ENCODE peak calls at places on chromosome 13, in seven cellular contexts. One of them, this sample, is unnamed.

GRCh38 chr13:27125357-27126282 is 46.0 kb downstream of the USP12 start:
- DNase-seq in T-helper 1 cell: no peak
- DNase-seq in KBM-7: no peak
- DNase-seq in heart right ventricle: no peak
- DNase-seq in mesendoderm: peak
- DNase-seq in neural progenitor cell: no peak
- DNase-seq in natural killer cell treated with Interleukin-12 subunit alpha and Interleukin-12 subunit beta and Interleukin-15 and Interleukin-18, amount 100 ng/mL, for 72 hours: no peak
- DNase-seq in this sample: no peak

GRCh38 chr13:49219647-49220034 is 497 bp upstream of the MLNR start:
- DNase-seq in T-helper 1 cell: no peak
- DNase-seq in KBM-7: no peak
- DNase-seq in heart right ventricle: no peak
- DNase-seq in mesendoderm: no peak
- DNase-seq in neural progenitor cell: no peak
- DNase-seq in natural killer cell treated with Interleukin-12 subunit alpha and Interleukin-12 subunit beta and Interleukin-15 and Interleukin-18, amount 100 ng/mL, for 72 hours: no peak
- DNase-seq in this sample: no peak

GRCh38 chr13:75399168-75399878 is 82.6 kb downstream of the TBC1D4 start:
- DNase-seq in T-helper 1 cell: no peak
- DNase-seq in KBM-7: no peak
- DNase-seq in heart right ventricle: no peak
- DNase-seq in mesendoderm: no peak
- DNase-seq in neural progenitor cell: no peak
- DNase-seq in natural killer cell treated with Interleukin-12 subunit alpha and Interleukin-12 subunit beta and Interleukin-15 and Interleukin-18, amount 100 ng/mL, for 72 hours: no peak
- DNase-seq in this sample: no peak

GRCh38 chr13:30690282-30691188 is 44.8 kb upstream of the ALOX5AP start:
- DNase-seq in T-helper 1 cell: peak
- DNase-seq in KBM-7: no peak
- DNase-seq in heart right ventricle: peak
- DNase-seq in mesendoderm: peak
- DNase-seq in neural progenitor cell: no peak
- DNase-seq in natural killer cell treated with Interleukin-12 subunit alpha and Interleukin-12 subunit beta and Interleukin-15 and Interleukin-18, amount 100 ng/mL, for 72 hours: no peak
- DNase-seq in this sample: no peak

GRCh38 chr13:99813346-99814095 is 158.0 kb downstream of the ZIC5 start:
- DNase-seq in T-helper 1 cell: no peak
- DNase-seq in KBM-7: no peak
- DNase-seq in heart right ventricle: no peak
- DNase-seq in mesendoderm: no peak
- DNase-seq in neural progenitor cell: no peak
- DNase-seq in natural killer cell treated with Interleukin-12 subunit alpha and Interleukin-12 subunit beta and Interleukin-15 and Interleukin-18, amount 100 ng/mL, for 72 hours: no peak
- DNase-seq in this sample: no peak

GRCh38 chr13:112791662-112792440 is 102.0 kb downstream of the ATP11A start:
- DNase-seq in T-helper 1 cell: no peak
- DNase-seq in KBM-7: no peak
- DNase-seq in heart right ventricle: no peak
- DNase-seq in mesendoderm: peak
- DNase-seq in neural progenitor cell: no peak
- DNase-seq in natural killer cell treated with Interleukin-12 subunit alpha and Interleukin-12 subunit beta and Interleukin-15 and Interleukin-18, amount 100 ng/mL, for 72 hours: no peak
- DNase-seq in this sample: no peak

GRCh38 chr13:43698743-43699142 is 88.0 kb downstream of the ENOX1 start:
- DNase-seq in T-helper 1 cell: no peak
- DNase-seq in KBM-7: no peak
- DNase-seq in heart right ventricle: no peak
- DNase-seq in mesendoderm: no peak
- DNase-seq in neural progenitor cell: no peak
- DNase-seq in natural killer cell treated with Interleukin-12 subunit alpha and Interleukin-12 subunit beta and Interleukin-15 and Interleukin-18, amount 100 ng/mL, for 72 hours: no peak
- DNase-seq in this sample: no peak

GRCh38 chr13:52868190-52868589 is 19.8 kb upstream of the PCDH8 start:
- DNase-seq in T-helper 1 cell: peak
- DNase-seq in KBM-7: no peak
- DNase-seq in heart right ventricle: no peak
- DNase-seq in mesendoderm: no peak
- DNase-seq in neural progenitor cell: no peak
- DNase-seq in natural killer cell treated with Interleukin-12 subunit alpha and Interleukin-12 subunit beta and Interleukin-15 and Interleukin-18, amount 100 ng/mL, for 72 hours: no peak
- DNase-seq in this sample: no peak

GRCh38 chr13:76888421-76888820 is 2.2 kb upstream of the KCTD12 start:
- DNase-seq in T-helper 1 cell: no peak
- DNase-seq in KBM-7: no peak
- DNase-seq in heart right ventricle: no peak
- DNase-seq in mesendoderm: no peak
- DNase-seq in neural progenitor cell: no peak
- DNase-seq in natural killer cell treated with Interleukin-12 subunit alpha and Interleukin-12 subunit beta and Interleukin-15 and Interleukin-18, amount 100 ng/mL, for 72 hours: no peak
- DNase-seq in this sample: no peak

GRCh38 chr13:51829236-51829899 is 15.6 kb downstream of the TMEM272 start:
- DNase-seq in T-helper 1 cell: no peak
- DNase-seq in KBM-7: no peak
- DNase-seq in heart right ventricle: no peak
- DNase-seq in mesendoderm: no peak
- DNase-seq in neural progenitor cell: no peak
- DNase-seq in natural killer cell treated with Interleukin-12 subunit alpha and Interleukin-12 subunit beta and Interleukin-15 and Interleukin-18, amount 100 ng/mL, for 72 hours: no peak
- DNase-seq in this sample: peak

GRCh38 chr13:109572389-109572788 is 214.0 kb downstream of the IRS2 start:
- DNase-seq in T-helper 1 cell: no peak
- DNase-seq in KBM-7: no peak
- DNase-seq in heart right ventricle: no peak
- DNase-seq in mesendoderm: no peak
- DNase-seq in neural progenitor cell: no peak
- DNase-seq in natural killer cell treated with Interleukin-12 subunit alpha and Interleukin-12 subunit beta and Interleukin-15 and Interleukin-18, amount 100 ng/mL, for 72 hours: no peak
- DNase-seq in this sample: no peak

GRCh38 chr13:112955271-112955937 is 13.6 kb upstream of the MCF2L start:
- DNase-seq in T-helper 1 cell: no peak
- DNase-seq in KBM-7: no peak
- DNase-seq in heart right ventricle: no peak
- DNase-seq in mesendoderm: no peak
- DNase-seq in neural progenitor cell: no peak
- DNase-seq in natural killer cell treated with Interleukin-12 subunit alpha and Interleukin-12 subunit beta and Interleukin-15 and Interleukin-18, amount 100 ng/mL, for 72 hours: no peak
- DNase-seq in this sample: no peak

GRCh38 chr13:26914624-26915023 is 154.0 kb upstream of the GPR12 start:
- DNase-seq in T-helper 1 cell: peak
- DNase-seq in KBM-7: peak
- DNase-seq in heart right ventricle: no peak
- DNase-seq in mesendoderm: no peak
- DNase-seq in neural progenitor cell: no peak
- DNase-seq in natural killer cell treated with Interleukin-12 subunit alpha and Interleukin-12 subunit beta and Interleukin-15 and Interleukin-18, amount 100 ng/mL, for 72 hours: no peak
- DNase-seq in this sample: no peak

GRCh38 chr13:22696433-22696832 is 484.3 kb upstream of the SGCG start:
- DNase-seq in T-helper 1 cell: no peak
- DNase-seq in KBM-7: no peak
- DNase-seq in heart right ventricle: no peak
- DNase-seq in mesendoderm: no peak
- DNase-seq in neural progenitor cell: no peak
- DNase-seq in natural killer cell treated with Interleukin-12 subunit alpha and Interleukin-12 subunit beta and Interleukin-15 and Interleukin-18, amount 100 ng/mL, for 72 hours: no peak
- DNase-seq in this sample: no peak

GRCh38 chr13:103671547-103671946 is 605.3 kb upstream of the SLC10A2 start:
- DNase-seq in T-helper 1 cell: no peak
- DNase-seq in KBM-7: no peak
- DNase-seq in heart right ventricle: no peak
- DNase-seq in mesendoderm: peak
- DNase-seq in neural progenitor cell: no peak
- DNase-seq in natural killer cell treated with Interleukin-12 subunit alpha and Interleukin-12 subunit beta and Interleukin-15 and Interleukin-18, amount 100 ng/mL, for 72 hours: no peak
- DNase-seq in this sample: no peak

GRCh38 chr13:62019858-62020257 is 604.2 kb upstream of the PCDH20 start:
- DNase-seq in T-helper 1 cell: no peak
- DNase-seq in KBM-7: peak
- DNase-seq in heart right ventricle: no peak
- DNase-seq in mesendoderm: no peak
- DNase-seq in neural progenitor cell: no peak
- DNase-seq in natural killer cell treated with Interleukin-12 subunit alpha and Interleukin-12 subunit beta and Interleukin-15 and Interleukin-18, amount 100 ng/mL, for 72 hours: no peak
- DNase-seq in this sample: no peak

GRCh38 chr13:73223372-73223781 is 164.6 kb downstream of the KLF5 start:
- DNase-seq in T-helper 1 cell: peak
- DNase-seq in KBM-7: no peak
- DNase-seq in heart right ventricle: no peak
- DNase-seq in mesendoderm: no peak
- DNase-seq in neural progenitor cell: no peak
- DNase-seq in natural killer cell treated with Interleukin-12 subunit alpha and Interleukin-12 subunit beta and Interleukin-15 and Interleukin-18, amount 100 ng/mL, for 72 hours: no peak
- DNase-seq in this sample: no peak

GRCh38 chr13:83568019-83568418 is 314.3 kb downstream of the SLITRK1 start:
- DNase-seq in T-helper 1 cell: no peak
- DNase-seq in KBM-7: no peak
- DNase-seq in heart right ventricle: no peak
- DNase-seq in mesendoderm: no peak
- DNase-seq in neural progenitor cell: no peak
- DNase-seq in natural killer cell treated with Interleukin-12 subunit alpha and Interleukin-12 subunit beta and Interleukin-15 and Interleukin-18, amount 100 ng/mL, for 72 hours: no peak
- DNase-seq in this sample: no peak

GRCh38 chr13:76828316-76828741 is 57.9 kb downstream of the KCTD12 start:
- DNase-seq in T-helper 1 cell: peak
- DNase-seq in KBM-7: no peak
- DNase-seq in heart right ventricle: no peak
- DNase-seq in mesendoderm: no peak
- DNase-seq in neural progenitor cell: no peak
- DNase-seq in natural killer cell treated with Interleukin-12 subunit alpha and Interleukin-12 subunit beta and Interleukin-15 and Interleukin-18, amount 100 ng/mL, for 72 hours: no peak
- DNase-seq in this sample: no peak

GRCh38 chr13:32033744-32034143 is 2.2 kb downstream of the FRY start:
- DNase-seq in T-helper 1 cell: no peak
- DNase-seq in KBM-7: no peak
- DNase-seq in heart right ventricle: no peak
- DNase-seq in mesendoderm: no peak
- DNase-seq in neural progenitor cell: no peak
- DNase-seq in natural killer cell treated with Interleukin-12 subunit alpha and Interleukin-12 subunit beta and Interleukin-15 and Interleukin-18, amount 100 ng/mL, for 72 hours: no peak
- DNase-seq in this sample: no peak

GRCh38 chr13:48437381-48437780 is 24.5 kb upstream of the LPAR6 start:
- DNase-seq in T-helper 1 cell: no peak
- DNase-seq in KBM-7: no peak
- DNase-seq in heart right ventricle: peak
- DNase-seq in mesendoderm: no peak
- DNase-seq in neural progenitor cell: no peak
- DNase-seq in natural killer cell treated with Interleukin-12 subunit alpha and Interleukin-12 subunit beta and Interleukin-15 and Interleukin-18, amount 100 ng/mL, for 72 hours: no peak
- DNase-seq in this sample: no peak

GRCh38 chr13:39405107-39405506 is 197.9 kb downstream of the LHFPL6 start:
- DNase-seq in T-helper 1 cell: no peak
- DNase-seq in KBM-7: no peak
- DNase-seq in heart right ventricle: no peak
- DNase-seq in mesendoderm: no peak
- DNase-seq in neural progenitor cell: no peak
- DNase-seq in natural killer cell treated with Interleukin-12 subunit alpha and Interleukin-12 subunit beta and Interleukin-15 and Interleukin-18, amount 100 ng/mL, for 72 hours: no peak
- DNase-seq in this sample: no peak

GRCh38 chr13:100409132-100409531 is 179.5 kb downstream of the GGACT start:
- DNase-seq in T-helper 1 cell: no peak
- DNase-seq in KBM-7: no peak
- DNase-seq in heart right ventricle: no peak
- DNase-seq in mesendoderm: peak
- DNase-seq in neural progenitor cell: peak
- DNase-seq in natural killer cell treated with Interleukin-12 subunit alpha and Interleukin-12 subunit beta and Interleukin-15 and Interleukin-18, amount 100 ng/mL, for 72 hours: no peak
- DNase-seq in this sample: no peak

GRCh38 chr13:28636677-28637317 is 22.1 kb upstream of the POMP start:
- DNase-seq in T-helper 1 cell: peak
- DNase-seq in KBM-7: peak
- DNase-seq in heart right ventricle: peak
- DNase-seq in mesendoderm: peak
- DNase-seq in neural progenitor cell: peak
- DNase-seq in natural killer cell treated with Interleukin-12 subunit alpha and Interleukin-12 subunit beta and Interleukin-15 and Interleukin-18, amount 100 ng/mL, for 72 hours: no peak
- DNase-seq in this sample: peak

GRCh38 chr13:25847145-25847544 is 204.7 kb downstream of the SHISA2 start:
- DNase-seq in T-helper 1 cell: peak
- DNase-seq in KBM-7: no peak
- DNase-seq in heart right ventricle: no peak
- DNase-seq in mesendoderm: no peak
- DNase-seq in neural progenitor cell: no peak
- DNase-seq in natural killer cell treated with Interleukin-12 subunit alpha and Interleukin-12 subunit beta and Interleukin-15 and Interleukin-18, amount 100 ng/mL, for 72 hours: no peak
- DNase-seq in this sample: no peak

GRCh38 chr13:111461445-111462149 is 141.2 kb downstream of the TEX29 start:
- DNase-seq in T-helper 1 cell: no peak
- DNase-seq in KBM-7: no peak
- DNase-seq in heart right ventricle: no peak
- DNase-seq in mesendoderm: no peak
- DNase-seq in neural progenitor cell: no peak
- DNase-seq in natural killer cell treated with Interleukin-12 subunit alpha and Interleukin-12 subunit beta and Interleukin-15 and Interleukin-18, amount 100 ng/mL, for 72 hours: no peak
- DNase-seq in this sample: no peak